ENCODE peak calls at places on chromosome 20, in eight cellular contexts. C, E, S, U, N, P, T and I are unnamed samples.

GRCh38 chr20:44357020-44357419 is 1.5 kb downstream of the HNF4A start:
- DNase-seq in N (no peak), T (no peak), E (no peak), P (no peak), S (no peak), C (no peak), U (no peak), I (no peak)

GRCh38 chr20:2775139-2775538 is 25.3 kb downstream of the CPXM1 start:
- DNase-seq in C (no peak), E (no peak), T (peak; percentile 49), N (no peak), P (no peak), U (peak; percentile 15), S (no peak), I (no peak)

GRCh38 chr20:51720854-51721253 is 47.3 kb downstream of the ATP9A start:
- DNase-seq in N (no peak), U (no peak), P (no peak), T (no peak), S (no peak), E (no peak), C (no peak), I (no peak)

GRCh38 chr20:8018928-8019177 is 708 bp downstream of the TMX4 start:
- DNase-seq in P (no peak), C (no peak), S (no peak), U (no peak), N (no peak), T (no peak), E (peak; percentile 11), I (no peak)

GRCh38 chr20:12152996-12153395 is 235.3 kb downstream of the BTBD3 start:
- DNase-seq in N (no peak), S (no peak), P (no peak), C (no peak), E (no peak), T (peak; percentile 90), U (no peak), I (no peak)

GRCh38 chr20:46458891-46459750 is 52.7 kb upstream of the ELMO2 start:
- DNase-seq in U (peak; percentile 50), N (peak; percentile 70), C (no peak), S (no peak), E (no peak), T (no peak), P (no peak), I (peak; percentile 5)

GRCh38 chr20:47127986-47128385 is 228.5 kb downstream of the ZMYND8 start:
- DNase-seq in C (no peak), T (no peak), U (no peak), P (no peak), E (no peak), S (no peak), N (no peak), I (no peak)

GRCh38 chr20:25014816-25015215 is 22.3 kb upstream of the APMAP start:
- DNase-seq in P (no peak), N (peak; percentile 37), S (no peak), U (peak; percentile 38), T (no peak), E (no peak), C (peak; percentile 82), I (no peak)

GRCh38 chr20:44924526-44924925 is 14.7 kb downstream of the PABPC1L start:
- DNase-seq in C (no peak), T (no peak), U (no peak), S (no peak), P (no peak), E (no peak), N (no peak), I (no peak)

DNA sequence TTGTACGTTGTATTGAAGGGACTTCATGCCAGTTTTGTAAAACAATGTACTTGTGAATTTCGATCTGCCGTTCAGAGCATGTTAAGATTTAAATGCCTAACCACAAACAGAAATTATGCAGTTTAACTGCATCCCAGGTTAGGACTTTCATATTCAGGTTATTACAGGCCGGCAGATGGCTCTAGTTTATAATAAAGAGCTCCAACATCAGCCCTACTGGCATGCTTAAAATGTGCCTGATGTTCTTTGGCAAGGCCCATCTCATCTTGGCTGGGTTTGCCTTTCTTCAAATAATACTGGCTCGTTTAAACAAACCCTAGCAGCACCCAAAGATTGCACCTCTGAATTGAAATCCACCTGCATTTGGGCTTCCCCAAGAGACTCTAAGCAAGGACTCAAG is 169.3 kb upstream of the RIN2 start:
- DNase-seq in S (no peak), N (no peak), T (no peak), P (no peak), C (no peak), U (no peak), E (no peak), I (no peak)
- TF ChIP-seq CTCF in S (no peak), N (peak; percentile 9), T (no peak), P (no peak), C (no peak), U (no peak), E (no peak), I (no peak)

GRCh38 chr20:49318091-49318429 is 40.2 kb upstream of the ZNFX1 start:
- DNase-seq in P (no peak), U (no peak), N (no peak), C (no peak), S (no peak), T (no peak), E (no peak), I (no peak)

GRCh38 chr20:49323622-49324238 is 45.9 kb upstream of the ZNFX1 start:
- DNase-seq in N (no peak), T (peak; percentile 72), U (no peak), S (no peak), E (no peak), C (no peak), P (no peak), I (peak; percentile 37)

GRCh38 chr20:49318430-49319203 is 40.8 kb upstream of the ZNFX1 start:
- DNase-seq in S (no peak), T (no peak), N (no peak), E (no peak), U (peak; percentile 53), C (no peak), P (no peak), I (peak; percentile 22)

GRCh38 chr20:49319204-49319809 is 41.5 kb upstream of the ZNFX1 start:
- DNase-seq in C (no peak), S (no peak), N (no peak), U (no peak), E (no peak), P (no peak), T (no peak), I (no peak)

DNA sequence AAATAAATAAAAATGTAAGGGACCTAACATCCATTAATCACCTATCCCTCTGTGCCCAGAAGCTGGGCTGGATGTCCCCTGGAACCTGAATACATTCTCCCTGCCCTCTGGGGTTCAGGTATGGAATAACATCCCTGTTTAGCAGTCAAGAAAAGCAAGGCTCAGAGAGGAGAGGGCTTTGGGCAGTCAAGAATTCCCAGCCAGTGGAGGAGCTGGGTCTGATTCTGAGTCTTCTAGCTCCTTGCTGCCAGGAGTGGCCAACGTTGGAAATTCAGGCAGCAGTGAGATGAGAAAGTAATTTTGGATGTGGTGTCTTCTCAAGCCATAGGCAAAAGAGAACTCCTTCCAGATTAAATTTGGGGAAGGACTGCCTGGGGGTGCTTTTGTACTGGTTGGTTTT is 42.6 kb upstream of the ZNFX1 start:
- DNase-seq in S (no peak), N (no peak), C (no peak), E (no peak), U (no peak), P (no peak), T (peak; percentile 46), I (no peak)
- TF ChIP-seq CTCF in S (peak; percentile 35), N (peak; percentile 10), C (no peak), E (no peak), U (peak; percentile 17), P (no peak), T (peak; percentile 36), I (no peak)

GRCh38 chr20:407953-408842 is at the start of gene RBCK1:
- DNase-seq in U (peak; percentile 90), E (peak; percentile 80), T (peak; percentile 67), N (peak; percentile 89), C (peak; percentile 97), S (peak; percentile 12), P (peak; percentile 93), I (peak; percentile 89)
- TF ChIP-seq CTCF in U (no peak), E (no peak), T (no peak), N (no peak), C (no peak), S (no peak), P (no peak), I (no peak)

GRCh38 chr20:34713194-34713943 is 9.2 kb downstream of the TP53INP2 start:
- DNase-seq in P (no peak), N (no peak), T (peak; percentile 99), E (no peak), S (peak; percentile 99), U (peak; percentile 34), C (peak; percentile 45), I (peak; percentile 31)
- TF ChIP-seq CTCF in P (no peak), N (no peak), T (no peak), E (no peak), S (no peak), U (no peak), C (no peak), I (no peak)

GRCh38 chr20:53957421-53958172 is 112.8 kb downstream of the BCAS1 start:
- DNase-seq in N (no peak), E (no peak), S (no peak), C (no peak), P (no peak), U (no peak), T (peak; percentile 96), I (no peak)
- TF ChIP-seq CTCF in N (no peak), E (no peak), S (no peak), C (no peak), P (no peak), U (no peak), T (peak; percentile 38), I (no peak)